ENCODE peak calls at places on chromosomes 1 and 21, in five cellular contexts. M is T-helper 9 cell; V is stimulated activated CD4-positive, alpha-beta T cell treated with anti-CD3 and anti-CD28 coated beads, Interleukin-1b, Interleukin-23, amount 100 ng/mL, for 24 hours; T is amniotic stem cell; Z is Ammon's horn. C is an unnamed sample.

GRCh38 chr1:8986814-8987190 is 39.4 kb downstream of the SLC2A7 start:
- DNase-seq in M (no peak), V (no peak), T (no peak), Z (no peak), C (no peak)

GRCh38 chr1:193183019-193183643 is 3.3 kb downstream of the B3GALT2 start:
- DNase-seq in M (no peak), V (no peak), T (peak; percentile 39), Z (peak; percentile 72), C (peak; percentile 27)

GRCh38 chr21:35326677-35327076 is 277.6 kb upstream of the RUNX1 start:
- DNase-seq in M (no peak), V (no peak), T (no peak), Z (no peak), C (no peak)

GRCh38 chr1:11596295-11596694 is 57.9 kb downstream of the FBXO2 start:
- DNase-seq in M (no peak), V (no peak), T (no peak), Z (no peak), C (no peak)

GRCh38 chr1:216293673-216294072 is 129.6 kb downstream of the USH2A start:
- DNase-seq in M (no peak), V (no peak), T (peak; percentile 36), Z (no peak), C (no peak)

GRCh38 chr1:180143359-180143758 is 11.3 kb upstream of the QSOX1 start:
- DNase-seq in M (no peak), V (no peak), T (no peak), Z (no peak), C (no peak)

GRCh38 chr1:31354266-31354665 is 18.6 kb downstream of the FABP3 start:
- DNase-seq in M (no peak), V (no peak), T (no peak), Z (peak; percentile 62), C (no peak)

GRCh38 chr1:198607714-198608113 is 31.1 kb upstream of the PTPRC start:
- DNase-seq in M (no peak), V (no peak), T (no peak), Z (no peak), C (no peak)

GRCh38 chr1:91997607-91998195 is 32.1 kb upstream of the EPHX4 start:
- DNase-seq in M (peak; percentile 25), V (peak; percentile 16), T (peak; percentile 18), Z (peak; percentile 66), C (no peak)

GRCh38 chr1:226985839-226986463 is 45.9 kb downstream of the COQ8A start:
- DNase-seq in M (no peak), V (no peak), T (no peak), Z (no peak), C (peak; percentile 23)